ENCODE peak calls at places on chromosome 14, in six cellular contexts. S is heart right ventricle; L is tibial artery; Q is GM23338; U is CD8-positive, alpha-beta T cell; F is upper lobe of left lung. E is an unnamed sample.
A peak's percentile ranks its signal among the peaks of the same experiment; 100 is the strongest.

GRCh38 chr14:80549141-80549540 is 337.8 kb upstream of the DIO2 start:
- DNase-seq in U (no peak), Q (no peak), S (no peak), F (no peak), L (no peak), E (no peak)

GRCh38 chr14:89892953-89893352 is 61.6 kb downstream of the EFCAB11 start:
- DNase-seq in L (no peak), Q (peak; percentile 32), F (no peak), U (no peak), S (no peak), E (no peak)

GRCh38 chr14:90140298-90140955 is 78.6 kb downstream of the KCNK13 start:
- DNase-seq in Q (peak; percentile 11), F (no peak), U (no peak), L (no peak), S (no peak), E (peak; percentile 49)

GRCh38 chr14:90593254-90594040 is 196.6 kb downstream of the CALM1 start:
- DNase-seq in U (no peak), S (no peak), L (no peak), F (peak; percentile 73), Q (no peak), E (no peak)

GRCh38 chr14:56057071-56057865 is 60.9 kb upstream of the PELI2 start:
- DNase-seq in L (no peak), U (no peak), F (no peak), S (no peak), Q (no peak), E (no peak)

GRCh38 chr14:52279405-52279804 is 11.9 kb downstream of the PTGDR start:
- DNase-seq in L (no peak), U (no peak), S (no peak), F (no peak), Q (no peak), E (peak; percentile 62)

GRCh38 chr14:103250888-103251287 is 83.1 kb upstream of the EIF5 start:
- DNase-seq in F (no peak), U (no peak), L (no peak), S (no peak), Q (no peak), E (no peak)

GRCh38 chr14:102906616-102907302 is 15.7 kb upstream of the AMN start:
- DNase-seq in F (peak; percentile 77), L (no peak), Q (no peak), S (no peak), U (no peak), E (no peak)

GRCh38 chr14:89639687-89640086 is 222.7 kb upstream of the FOXN3 start:
- DNase-seq in Q (no peak), U (no peak), S (no peak), L (no peak), F (no peak), E (no peak)

GRCh38 chr14:68590233-68590535 is 202.7 kb downstream of the ZFP36L1 start:
- DNase-seq in L (peak; percentile 60), F (no peak), S (no peak), Q (no peak), U (no peak), E (no peak)

GRCh38 chr14:102817942-102818940 is 41.0 kb downstream of the TRAF3 start:
- DNase-seq in L (no peak), S (no peak), F (no peak), U (no peak), Q (no peak), E (no peak)

GRCh38 chr14:70595443-70596185 is 4.8 kb downstream of the MED6 start:
- DNase-seq in Q (peak; percentile 22), L (no peak), F (peak; percentile 13), S (no peak), U (no peak), E (peak; percentile 5)

GRCh38 chr14:90717916-90718315 is 98.3 kb downstream of the TTC7B start:
- DNase-seq in F (no peak), S (no peak), U (no peak), L (no peak), Q (peak; percentile 31), E (peak; percentile 14)

GRCh38 chr14:52304248-52304904 is 9.7 kb upstream of the PTGER2 start:
- DNase-seq in U (no peak), Q (no peak), F (no peak), L (no peak), S (no peak), E (no peak)

GRCh38 chr14:54106802-54107377 is 150.3 kb upstream of the BMP4 start:
- DNase-seq in Q (peak; percentile 35), S (no peak), U (no peak), F (no peak), L (no peak), E (no peak)

GRCh38 chr14:100979780-100980179 is 76.3 kb upstream of the RTL1 start:
- DNase-seq in S (no peak), Q (no peak), U (no peak), F (no peak), L (no peak), E (peak; percentile 46)

GRCh38 chr14:54579606-54580005 is 12.7 kb downstream of the SAMD4A start:
- DNase-seq in S (no peak), L (no peak), U (no peak), Q (no peak), F (no peak), E (peak; percentile 47)

GRCh38 chr14:79585845-79586244 is 625.5 kb downstream of the DIO2 start:
- DNase-seq in L (no peak), S (no peak), U (no peak), Q (no peak), F (no peak), E (peak; percentile 76)

GRCh38 chr14:78848234-78848820 is 678.2 kb downstream of the NRXN3 start:
- DNase-seq in L (no peak), S (peak; percentile 8), U (no peak), F (no peak), Q (peak; percentile 82), E (peak; percentile 24)

GRCh38 chr14:39841088-39841487 is 408.9 kb upstream of the FBXO33 start:
- DNase-seq in Q (no peak), S (no peak), L (no peak), U (no peak), F (no peak), E (no peak)

GRCh38 chr14:67908061-67908767 is 88.6 kb downstream of the RAD51B start:
- DNase-seq in F (no peak), L (no peak), U (no peak), S (no peak), Q (no peak), E (no peak)

GRCh38 chr14:27642251-27642866 is 1044.5 kb upstream of the NOVA1 start:
- DNase-seq in F (no peak), S (no peak), Q (no peak), L (no peak), U (no peak), E (no peak)

GRCh38 chr14:79732911-79733310 is 478.4 kb downstream of the DIO2 start:
- DNase-seq in F (no peak), S (no peak), U (no peak), Q (no peak), L (no peak), E (peak; percentile 16)

GRCh38 chr14:92650581-92651105 is 97.8 kb downstream of the LGMN start:
- DNase-seq in S (no peak), U (no peak), F (no peak), L (no peak), Q (no peak), E (no peak)

GRCh38 chr14:92649934-92650545 is 98.4 kb downstream of the LGMN start:
- DNase-seq in Q (no peak), F (no peak), L (peak; percentile 85), S (peak; percentile 33), U (no peak), E (no peak)

GRCh38 chr14:92651793-92652382 is 96.5 kb downstream of the LGMN start:
- DNase-seq in F (peak; percentile 75), S (peak; percentile 53), Q (no peak), U (peak; percentile 48), L (peak; percentile 84), E (no peak)

GRCh38 chr14:92652413-92653151 is 95.8 kb downstream of the LGMN start:
- DNase-seq in L (no peak), F (no peak), S (no peak), U (no peak), Q (no peak), E (no peak)

GRCh38 chr14:92651106-92651792 is 97.2 kb downstream of the LGMN start:
- DNase-seq in Q (no peak), F (peak; percentile 81), L (peak; percentile 77), S (no peak), U (peak; percentile 76), E (no peak)
- H3K27ac ChIP-seq in Q (no peak overlapping the region), F (peak overlapping the region; percentile 87), L (peak overlapping the region; percentile 97), S (no peak overlapping the region), U (peak overlapping the region; percentile 77), E (no peak overlapping the region)

GRCh38 chr14:74219277-74219676 is 20.0 kb upstream of the VSX2 start:
- DNase-seq in U (no peak), L (no peak), Q (no peak), S (no peak), F (no peak), E (no peak)

GRCh38 chr14:74218462-74218861 is 20.8 kb upstream of the VSX2 start:
- DNase-seq in L (no peak), U (no peak), F (no peak), S (no peak), Q (no peak), E (no peak)

GRCh38 chr14:74217672-74218448 is 21.4 kb upstream of the VSX2 start:
- DNase-seq in S (peak; percentile 77), Q (peak; percentile 91), U (peak; percentile 58), L (no peak), F (peak; percentile 98), E (peak; percentile 40)

GRCh38 chr14:74213907-74214803 is 25.1 kb upstream of the VSX2 start:
- DNase-seq in Q (peak; percentile 24), S (no peak), L (no peak), U (no peak), F (peak; percentile 51), E (no peak)

GRCh38 chr14:74216671-74217070 is 22.6 kb upstream of the VSX2 start:
- DNase-seq in F (no peak), L (no peak), Q (no peak), S (no peak), U (no peak), E (no peak)
- H3K27me3 ChIP-seq in F (no peaks in the 10 kb centered on the region), L (peaks cover 49% of the 10 kb centered on the region), Q (peaks cover 20% of the 10 kb centered on the region), S (peaks cover 34% of the 10 kb centered on the region), U (peaks cover 6% of the 10 kb centered on the region), E (peaks cover 11% of the 10 kb centered on the region)

DNA sequence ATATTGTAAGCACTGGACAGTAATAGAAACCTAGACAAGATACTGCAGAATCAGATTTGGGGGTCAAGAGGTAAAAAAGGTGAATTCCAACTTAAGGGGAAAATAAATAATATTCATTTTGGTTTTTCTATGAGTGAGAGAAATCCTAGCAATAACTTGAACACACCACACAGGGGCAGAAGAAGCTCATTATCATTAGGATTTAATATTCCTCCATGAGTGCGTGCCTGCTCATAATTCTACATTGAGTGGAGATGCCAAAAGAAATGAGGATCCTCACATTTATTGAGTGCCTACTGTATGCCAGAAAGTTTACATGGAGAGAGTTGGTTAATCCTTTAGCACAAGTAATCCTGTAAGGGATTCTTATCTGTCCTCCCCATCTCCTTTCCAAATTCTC is 40.5 kb upstream of the C14orf132 start:
- DNase-seq in L (no peak), S (no peak), U (no peak), Q (no peak), F (no peak), E (peak; percentile 12)
- TF ChIP-seq CTCF in L (peak; percentile 62), S (peak; percentile 52), U (no peak), Q (peak; percentile 43), F (peak; percentile 61), E (peak; percentile 26)

DNA sequence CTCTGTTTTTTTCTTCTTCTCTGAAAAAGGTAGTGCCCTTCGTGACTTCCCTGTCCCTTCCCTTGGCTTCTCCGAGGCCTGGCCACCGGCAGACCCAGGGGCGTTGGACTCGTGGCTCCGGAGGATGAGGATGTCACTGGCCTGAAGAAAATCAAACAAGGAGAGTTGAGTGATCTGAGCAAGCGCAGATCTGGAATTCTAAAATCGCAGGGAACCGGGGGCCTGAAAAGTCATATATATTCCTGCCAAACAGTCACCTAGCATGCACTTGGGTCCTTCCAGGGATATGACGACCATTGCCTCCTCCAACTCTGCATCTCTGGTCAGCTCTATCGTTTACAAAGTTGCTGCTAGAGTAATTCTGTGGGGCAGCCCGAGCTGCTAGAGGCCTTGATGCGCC is 5.2 kb upstream of the PNMA1 start:
- DNase-seq in F (no peak), L (no peak), U (no peak), Q (peak; percentile 39), S (no peak), E (no peak)
- H3K27ac ChIP-seq in F (peak overlapping the region; percentile 3), L (peak overlapping the region; percentile 97), U (no peak overlapping the region), Q (peak overlapping the region; percentile 80), S (no peak overlapping the region), E (no peak overlapping the region)